ENCODE peak calls at places on chromosomes 2 and 18, in six cellular contexts. One of them, this sample, is unnamed.

GRCh38 chr18:54149078-54149697 is 75.3 kb downstream of the MBD2 start:
- ATAC-seq in HepG2: no peak
- ATAC-seq in upper lobe of left lung: peak
- ATAC-seq in GM12878: peak
- ATAC-seq in K562: no peak
- ATAC-seq in HCT116: peak
- ATAC-seq in this sample: peak

GRCh38 chr18:12254137-12254819 is at the start of gene CIDEA:
- ATAC-seq in HCT116: no peak
- ATAC-seq in K562: peak
- ATAC-seq in upper lobe of left lung: peak
- ATAC-seq in HepG2: peak
- ATAC-seq in GM12878: no peak
- ATAC-seq in this sample: peak

GRCh38 chr2:34912084-34912483 is 1313.0 kb upstream of the FAM98A start:
- ATAC-seq in upper lobe of left lung: no peak
- ATAC-seq in HepG2: no peak
- ATAC-seq in HCT116: no peak
- ATAC-seq in GM12878: peak
- ATAC-seq in K562: no peak
- ATAC-seq in this sample: no peak

GRCh38 chr2:950627-950992 is at the start of gene SNTG2:
- ATAC-seq in GM12878: no peak
- ATAC-seq in HepG2: no peak
- ATAC-seq in HCT116: no peak
- ATAC-seq in K562: peak
- ATAC-seq in upper lobe of left lung: peak
- ATAC-seq in this sample: peak

GRCh38 chr2:60569680-60570111 is 16.2 kb upstream of the BCL11A start:
- ATAC-seq in HepG2: no peak
- ATAC-seq in HCT116: no peak
- ATAC-seq in GM12878: no peak
- ATAC-seq in upper lobe of left lung: peak
- ATAC-seq in K562: no peak
- ATAC-seq in this sample: no peak

GRCh38 chr18:76859474-76860339 is 37.4 kb downstream of the ZNF236 start:
- ATAC-seq in K562: no peak
- ATAC-seq in upper lobe of left lung: no peak
- ATAC-seq in HCT116: no peak
- ATAC-seq in GM12878: peak
- ATAC-seq in HepG2: no peak
- ATAC-seq in this sample: no peak

GRCh38 chr2:35973132-35973736 is 382.3 kb upstream of the CRIM1 start:
- ATAC-seq in HCT116: peak
- ATAC-seq in upper lobe of left lung: no peak
- ATAC-seq in K562: no peak
- ATAC-seq in GM12878: peak
- ATAC-seq in HepG2: peak
- ATAC-seq in this sample: no peak

GRCh38 chr18:72867721-72868665 is at the start of gene NETO1:
- ATAC-seq in K562: no peak
- ATAC-seq in upper lobe of left lung: peak
- ATAC-seq in GM12878: no peak
- ATAC-seq in HCT116: no peak
- ATAC-seq in HepG2: no peak
- ATAC-seq in this sample: no peak

GRCh38 chr2:70014959-70015358 is 53.5 kb upstream of the ASPRV1 start:
- ATAC-seq in upper lobe of left lung: no peak
- ATAC-seq in K562: no peak
- ATAC-seq in HepG2: no peak
- ATAC-seq in HCT116: no peak
- ATAC-seq in GM12878: peak
- ATAC-seq in this sample: no peak

GRCh38 chr2:21010813-21011439 is 32.9 kb downstream of the APOB start:
- ATAC-seq in HCT116: no peak
- ATAC-seq in GM12878: no peak
- ATAC-seq in K562: no peak
- ATAC-seq in upper lobe of left lung: no peak
- ATAC-seq in HepG2: peak
- ATAC-seq in this sample: no peak

GRCh38 chr2:187529977-187530721 is 24.1 kb downstream of the TFPI start:
- ATAC-seq in GM12878: no peak
- ATAC-seq in upper lobe of left lung: no peak
- ATAC-seq in HepG2: peak
- ATAC-seq in HCT116: no peak
- ATAC-seq in K562: peak
- ATAC-seq in this sample: no peak

GRCh38 chr18:5979971-5980457 is 84.7 kb upstream of the TMEM200C start:
- ATAC-seq in upper lobe of left lung: no peak
- ATAC-seq in HCT116: no peak
- ATAC-seq in GM12878: peak
- ATAC-seq in HepG2: no peak
- ATAC-seq in K562: no peak
- ATAC-seq in this sample: no peak

GRCh38 chr2:85628658-85629057 is 12.7 kb downstream of the USP39 start:
- ATAC-seq in HCT116: no peak
- ATAC-seq in HepG2: no peak
- ATAC-seq in upper lobe of left lung: no peak
- ATAC-seq in GM12878: peak
- ATAC-seq in K562: no peak
- ATAC-seq in this sample: no peak

GRCh38 chr2:96580771-96581170 is 44.2 kb downstream of the ARID5A start:
- ATAC-seq in GM12878: no peak
- ATAC-seq in upper lobe of left lung: no peak
- ATAC-seq in K562: peak
- ATAC-seq in HCT116: peak
- ATAC-seq in HepG2: peak
- ATAC-seq in this sample: no peak

GRCh38 chr18:51192026-51192425 is 5.5 kb downstream of the MEX3C start:
- ATAC-seq in HCT116: no peak
- ATAC-seq in GM12878: no peak
- ATAC-seq in K562: no peak
- ATAC-seq in upper lobe of left lung: no peak
- ATAC-seq in HepG2: no peak
- ATAC-seq in this sample: no peak

GRCh38 chr18:32381761-32382160 is 88.9 kb downstream of the GAREM1 start:
- ATAC-seq in HCT116: no peak
- ATAC-seq in HepG2: no peak
- ATAC-seq in GM12878: no peak
- ATAC-seq in K562: no peak
- ATAC-seq in upper lobe of left lung: no peak
- ATAC-seq in this sample: no peak

GRCh38 chr2:128185576-128185975 is 94.6 kb downstream of the UGGT1 start:
- ATAC-seq in HepG2: no peak
- ATAC-seq in upper lobe of left lung: no peak
- ATAC-seq in GM12878: no peak
- ATAC-seq in HCT116: no peak
- ATAC-seq in K562: no peak
- ATAC-seq in this sample: no peak

GRCh38 chr18:62289047-62289446 is 36.1 kb upstream of the TNFRSF11A start:
- ATAC-seq in upper lobe of left lung: no peak
- ATAC-seq in HCT116: no peak
- ATAC-seq in HepG2: no peak
- ATAC-seq in K562: no peak
- ATAC-seq in GM12878: peak
- ATAC-seq in this sample: no peak

GRCh38 chr18:43061318-43061717 is 54.2 kb downstream of the RIT2 start:
- ATAC-seq in GM12878: no peak
- ATAC-seq in HepG2: no peak
- ATAC-seq in upper lobe of left lung: no peak
- ATAC-seq in HCT116: no peak
- ATAC-seq in K562: no peak
- ATAC-seq in this sample: no peak

GRCh38 chr2:187349328-187349944 is 98.6 kb downstream of the CALCRL start:
- ATAC-seq in K562: no peak
- ATAC-seq in HepG2: no peak
- ATAC-seq in HCT116: no peak
- ATAC-seq in GM12878: no peak
- ATAC-seq in upper lobe of left lung: peak
- ATAC-seq in this sample: peak

GRCh38 chr2:237473474-237474453 is 13.3 kb upstream of the MLPH start:
- ATAC-seq in upper lobe of left lung: peak
- ATAC-seq in GM12878: no peak
- ATAC-seq in HepG2: no peak
- ATAC-seq in K562: no peak
- ATAC-seq in HCT116: no peak
- ATAC-seq in this sample: no peak

GRCh38 chr2:68251855-68252406 is 401 bp downstream of the PPP3R1 start:
- ATAC-seq in GM12878: peak
- ATAC-seq in HCT116: peak
- ATAC-seq in K562: peak
- ATAC-seq in HepG2: peak
- ATAC-seq in upper lobe of left lung: peak
- ATAC-seq in this sample: peak

GRCh38 chr18:72667932-72668331 is 123.8 kb upstream of the CBLN2 start:
- ATAC-seq in GM12878: no peak
- ATAC-seq in upper lobe of left lung: peak
- ATAC-seq in HCT116: no peak
- ATAC-seq in HepG2: no peak
- ATAC-seq in K562: no peak
- ATAC-seq in this sample: no peak

GRCh38 chr2:235027558-235028214 is 75.9 kb downstream of the SH3BP4 start:
- ATAC-seq in GM12878: no peak
- ATAC-seq in HCT116: no peak
- ATAC-seq in K562: no peak
- ATAC-seq in upper lobe of left lung: peak
- ATAC-seq in HepG2: no peak
- ATAC-seq in this sample: peak

GRCh38 chr2:128451636-128452411 is 133.2 kb upstream of the HS6ST1 start:
- ATAC-seq in HCT116: no peak
- ATAC-seq in K562: no peak
- ATAC-seq in upper lobe of left lung: no peak
- ATAC-seq in GM12878: no peak
- ATAC-seq in HepG2: no peak
- ATAC-seq in this sample: no peak

GRCh38 chr2:179129574-179130238 is 79.8 kb upstream of the CCDC141 start:
- ATAC-seq in GM12878: peak
- ATAC-seq in K562: no peak
- ATAC-seq in HCT116: peak
- ATAC-seq in upper lobe of left lung: no peak
- ATAC-seq in HepG2: peak
- ATAC-seq in this sample: no peak

GRCh38 chr18:68714707-68715496 is at the start of gene TMX3:
- ATAC-seq in upper lobe of left lung: peak
- ATAC-seq in K562: peak
- ATAC-seq in HepG2: peak
- ATAC-seq in GM12878: peak
- ATAC-seq in HCT116: peak
- ATAC-seq in this sample: peak
- TF ChIP-seq POLR2A in upper lobe of left lung: no peak
- TF ChIP-seq POLR2A in K562: peak
- TF ChIP-seq POLR2A in HepG2: peak
- TF ChIP-seq POLR2A in GM12878: peak
- TF ChIP-seq POLR2A in HCT116: peak
- TF ChIP-seq POLR2A in this sample: no peak

GRCh38 chr18:57352271-57352701 is at the start of gene ST8SIA3:
- ATAC-seq in HCT116: no peak
- ATAC-seq in GM12878: no peak
- ATAC-seq in K562: no peak
- ATAC-seq in upper lobe of left lung: no peak
- ATAC-seq in HepG2: no peak
- ATAC-seq in this sample: no peak
- TF ChIP-seq POLR2AphosphoS5 in HCT116: no peak
- TF ChIP-seq POLR2AphosphoS5 in GM12878: no peak
- TF ChIP-seq POLR2AphosphoS5 in K562: no peak
- TF ChIP-seq POLR2AphosphoS5 in upper lobe of left lung: no peak
- TF ChIP-seq POLR2AphosphoS5 in HepG2: no peak
- TF ChIP-seq POLR2AphosphoS5 in this sample: no peak

GRCh38 chr2:55169359-55169758 is 62.7 kb downstream of the CLHC1 start:
- ATAC-seq in upper lobe of left lung: no peak
- ATAC-seq in K562: no peak
- ATAC-seq in HepG2: no peak
- ATAC-seq in HCT116: no peak
- ATAC-seq in GM12878: no peak
- ATAC-seq in this sample: no peak

GRCh38 chr2:55167630-55167967 is 64.5 kb downstream of the CLHC1 start:
- ATAC-seq in HepG2: no peak
- ATAC-seq in HCT116: no peak
- ATAC-seq in K562: no peak
- ATAC-seq in upper lobe of left lung: no peak
- ATAC-seq in GM12878: no peak
- ATAC-seq in this sample: no peak

GRCh38 chr2:55165567-55165966 is 66.5 kb downstream of the CLHC1 start:
- ATAC-seq in HCT116: no peak
- ATAC-seq in HepG2: no peak
- ATAC-seq in GM12878: peak
- ATAC-seq in K562: no peak
- ATAC-seq in upper lobe of left lung: peak
- ATAC-seq in this sample: no peak

GRCh38 chr2:55169915-55170314 is 62.2 kb downstream of the CLHC1 start:
- ATAC-seq in GM12878: no peak
- ATAC-seq in HCT116: no peak
- ATAC-seq in HepG2: no peak
- ATAC-seq in K562: no peak
- ATAC-seq in upper lobe of left lung: no peak
- ATAC-seq in this sample: no peak

DNA sequence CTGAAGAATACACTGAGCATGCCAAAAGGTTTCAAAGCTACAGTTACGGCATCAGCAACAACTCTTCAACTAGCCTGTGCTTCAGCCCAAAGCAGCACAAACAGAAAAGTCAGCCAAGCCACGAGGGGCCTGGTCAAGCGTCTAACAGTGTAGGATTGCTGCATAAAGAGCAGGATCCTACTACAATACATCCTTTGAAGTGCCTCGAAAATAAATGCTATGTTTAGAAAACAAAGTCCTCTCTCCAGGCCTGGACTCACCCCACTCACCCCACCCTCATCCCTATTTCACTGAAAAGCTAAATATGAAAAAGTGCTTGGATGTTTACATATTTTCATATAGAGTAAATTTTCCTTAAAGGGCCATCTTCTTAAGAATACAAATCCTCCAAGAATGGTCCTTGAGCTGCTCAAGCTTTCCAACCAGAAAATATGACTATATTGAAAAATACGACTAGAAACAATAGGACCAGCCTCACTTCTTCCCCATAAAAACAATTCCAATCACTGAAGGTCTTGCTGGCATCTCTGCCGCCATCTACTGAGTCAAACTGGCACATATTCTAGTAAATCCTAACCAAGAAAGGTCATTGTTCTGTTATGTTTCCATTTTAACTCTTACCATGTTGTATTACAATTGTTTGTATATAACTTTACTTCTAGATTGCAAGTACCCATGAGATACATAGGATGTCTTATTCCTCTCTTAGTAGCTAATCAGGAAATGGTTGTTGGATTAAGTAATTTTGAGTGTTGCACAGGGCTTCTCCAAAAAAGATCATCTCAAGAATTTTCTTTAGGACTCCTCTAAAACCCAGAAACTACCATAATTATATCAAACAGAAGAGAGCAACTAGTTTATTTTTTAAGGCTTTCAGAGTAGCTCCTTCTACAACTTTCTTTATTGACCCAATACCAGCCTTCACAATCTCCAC is 63.6 kb downstream of the CLHC1 start:
- ATAC-seq in HepG2: peak
- ATAC-seq in HCT116: peak
- ATAC-seq in K562: peak
- ATAC-seq in upper lobe of left lung: peak
- ATAC-seq in GM12878: peak
- ATAC-seq in this sample: peak
- H3K4me3 ChIP-seq in HepG2: peak
- H3K4me3 ChIP-seq in HCT116: no peak
- H3K4me3 ChIP-seq in K562: no peak
- H3K4me3 ChIP-seq in upper lobe of left lung: no peak
- H3K4me3 ChIP-seq in GM12878: no peak
- H3K4me3 ChIP-seq in this sample: no peak

GRCh38 chr2:221853297-221853696 is 281.2 kb upstream of the EPHA4 start:
- ATAC-seq in HCT116: no peak
- ATAC-seq in GM12878: no peak
- ATAC-seq in HepG2: no peak
- ATAC-seq in K562: no peak
- ATAC-seq in upper lobe of left lung: no peak
- ATAC-seq in this sample: no peak
- TF ChIP-seq POLR2A in HCT116: no peak
- TF ChIP-seq POLR2A in GM12878: no peak
- TF ChIP-seq POLR2A in HepG2: no peak
- TF ChIP-seq POLR2A in K562: no peak
- TF ChIP-seq POLR2A in upper lobe of left lung: no peak
- TF ChIP-seq POLR2A in this sample: no peak